ENCODE peak calls at places on chromosome 17, in seven cellular contexts. T, M, Y, H, E, U and F are unnamed samples.
A peak's percentile ranks its signal among the peaks of the same experiment; 100 is the strongest.

GRCh38 chr17:74442291-74442669 is 10.4 kb downstream of the GPRC5C start:
- DNase-seq in M (no peak), U (no peak), H (no peak), Y (no peak), T (no peak), E (no peak), F (no peak)

GRCh38 chr17:81035389-81036127 is 607 bp downstream of the BAIAP2 start:
- DNase-seq in H (peak; percentile 28), Y (no peak), U (no peak), T (no peak), M (no peak), E (no peak), F (no peak)

GRCh38 chr17:48567646-48568354 is 10.3 kb downstream of the HOXB4 start:
- DNase-seq in H (no peak), T (no peak), Y (no peak), E (no peak), U (no peak), M (no peak), F (no peak)

GRCh38 chr17:80751460-80752368 is 207.1 kb downstream of the RPTOR start:
- DNase-seq in U (no peak), E (no peak), M (no peak), T (peak; percentile 35), Y (peak; percentile 26), H (no peak), F (no peak)

GRCh38 chr17:79925242-79925957 is 86.2 kb upstream of the CBX4 start:
- DNase-seq in M (no peak), H (peak; percentile 69), Y (peak; percentile 83), T (peak; percentile 60), U (peak; percentile 92), E (no peak), F (no peak)

GRCh38 chr17:62732125-62732524 is 76.0 kb downstream of the MARCHF10 start:
- DNase-seq in T (no peak), E (no peak), Y (no peak), H (no peak), U (no peak), M (no peak), F (no peak)

GRCh38 chr17:15238064-15238463 is 27.1 kb downstream of the PMP22 start:
- DNase-seq in H (no peak), E (no peak), M (no peak), Y (no peak), T (no peak), U (no peak), F (no peak)

GRCh38 chr17:67657596-67657995 is 60.1 kb upstream of the NOL11 start:
- DNase-seq in H (no peak), T (no peak), Y (no peak), U (no peak), M (no peak), E (no peak), F (no peak)

GRCh38 chr17:40364121-40364861 is at the start of gene GJD3:
- DNase-seq in E (no peak), Y (no peak), M (no peak), U (peak; percentile 66), H (no peak), T (no peak), F (no peak)

GRCh38 chr17:1714980-1715802 is 5.0 kb upstream of the TLCD2 start:
- DNase-seq in Y (peak; percentile 84), M (peak; percentile 82), T (peak; percentile 77), E (peak; percentile 97), H (peak; percentile 97), U (peak; percentile 93), F (peak; percentile 31)

GRCh38 chr17:63446981-63447687 is 1.0 kb upstream of the CYB561 start:
- DNase-seq in H (no peak), E (no peak), U (no peak), Y (peak; percentile 59), M (peak; percentile 31), T (no peak), F (peak; percentile 35)

GRCh38 chr17:58309918-58310259 is 18.7 kb downstream of the TSPOAP1 start:
- DNase-seq in H (no peak), M (no peak), Y (no peak), T (no peak), E (peak; percentile 79), U (no peak), F (no peak)

GRCh38 chr17:1043601-1044251 is 46.8 kb downstream of the TIMM22 start:
- DNase-seq in H (peak; percentile 85), U (peak; percentile 67), Y (no peak), M (no peak), E (no peak), T (no peak), F (no peak)

GRCh38 chr17:81394377-81394747 is 895 bp upstream of the BAHCC1 start:
- DNase-seq in U (no peak), Y (no peak), E (no peak), H (no peak), M (no peak), T (no peak), F (no peak)

GRCh38 chr17:81364278-81365147 is 30.7 kb upstream of the BAHCC1 start:
- DNase-seq in H (no peak), T (no peak), U (no peak), M (no peak), E (no peak), Y (no peak), F (no peak)

GRCh38 chr17:10815318-10815717 is 11.4 kb upstream of the TMEM238L start:
- DNase-seq in E (no peak), Y (peak; percentile 82), T (no peak), H (no peak), U (no peak), M (no peak), F (no peak)

GRCh38 chr17:12522336-12522735 is 143.4 kb upstream of the MYOCD start:
- DNase-seq in U (no peak), Y (no peak), M (no peak), E (no peak), T (no peak), H (no peak), F (no peak)

GRCh38 chr17:16314189-16314588 is 39.1 kb downstream of the CENPV start:
- DNase-seq in U (no peak), H (no peak), T (no peak), Y (no peak), E (no peak), M (no peak), F (no peak)

GRCh38 chr17:6402258-6402657 is 32.7 kb downstream of the AIPL1 start:
- DNase-seq in H (no peak), Y (no peak), T (no peak), M (no peak), E (no peak), U (no peak), F (no peak)

GRCh38 chr17:20170085-20170484 is 160.9 kb downstream of the SPECC1 start:
- DNase-seq in H (no peak), T (no peak), M (no peak), U (no peak), Y (no peak), E (no peak), F (no peak)

GRCh38 chr17:55520402-55520801 is 9.2 kb upstream of the SMIM36 start:
- DNase-seq in E (no peak), H (no peak), U (no peak), T (no peak), Y (no peak), M (no peak), F (no peak)

GRCh38 chr17:74165811-74166365 is 37.6 kb upstream of the RPL38 start:
- DNase-seq in H (no peak), M (no peak), T (no peak), U (peak; percentile 31), E (no peak), Y (no peak), F (no peak)

GRCh38 chr17:83109386-83109785 is 30.0 kb downstream of the METRNL start:
- DNase-seq in T (no peak), M (no peak), U (no peak), Y (no peak), E (no peak), H (no peak), F (no peak)

GRCh38 chr17:43134774-43135453 is 9.8 kb upstream of the BRCA1 start:
- DNase-seq in Y (no peak), E (no peak), T (no peak), M (no peak), U (no peak), H (no peak), F (no peak)

GRCh38 chr17:36008998-36009665 is 7.8 kb upstream of the CCL15 start:
- DNase-seq in H (no peak), T (no peak), Y (no peak), M (no peak), U (no peak), E (no peak), F (no peak)
- H3K9me3 ChIP-seq in H (no peaks in the 10 kb centered on the region), T (peaks cover 37% of the 10 kb centered on the region), Y (peaks cover 5% of the 10 kb centered on the region), M (peaks cover 58% of the 10 kb centered on the region), U (no peaks in the 10 kb centered on the region), E (no peaks in the 10 kb centered on the region), F (no peaks in the 10 kb centered on the region)

GRCh38 chr17:26809033-26809432 is 484.9 kb upstream of the WSB1 start:
- DNase-seq in T (no peak), U (no peak), H (no peak), Y (no peak), M (no peak), E (no peak), F (no peak)
- H3K9me3 ChIP-seq in T (peaks cover 78% of the 10 kb centered on the region), U (peaks cover 33% of the 10 kb centered on the region), H (peaks cover 3% of the 10 kb centered on the region), Y (peaks cover 77% of the 10 kb centered on the region), M (peaks cover 79% of the 10 kb centered on the region), E (no peaks in the 10 kb centered on the region), F (peaks cover 4% of the 10 kb centered on the region)

GRCh38 chr17:5181509-5182305 is 10.0 kb downstream of the ZNF594 start:
- DNase-seq in Y (no peak), M (no peak), U (no peak), H (no peak), T (no peak), E (no peak), F (no peak)
- H3K9me3 ChIP-seq in Y (peaks cover 100% of the 10 kb centered on the region), M (peaks cover 100% of the 10 kb centered on the region), U (peaks cover 88% of the 10 kb centered on the region), H (peaks cover 37% of the 10 kb centered on the region), T (peaks cover 99% of the 10 kb centered on the region), E (peaks cover 42% of the 10 kb centered on the region), F (peaks cover 38% of the 10 kb centered on the region)

GRCh38 chr17:52823155-52823554 is 664.6 kb upstream of the CA10 start:
- DNase-seq in T (no peak), E (no peak), Y (no peak), U (no peak), M (no peak), H (no peak), F (no peak)

GRCh38 chr17:52827526-52827925 is 669.0 kb upstream of the CA10 start:
- DNase-seq in Y (peak; percentile 54), E (no peak), H (no peak), M (no peak), T (no peak), U (no peak), F (no peak)

GRCh38 chr17:52828621-52829020 is 670.1 kb upstream of the CA10 start:
- DNase-seq in M (no peak), T (no peak), Y (no peak), E (no peak), H (no peak), U (no peak), F (no peak)

DNA sequence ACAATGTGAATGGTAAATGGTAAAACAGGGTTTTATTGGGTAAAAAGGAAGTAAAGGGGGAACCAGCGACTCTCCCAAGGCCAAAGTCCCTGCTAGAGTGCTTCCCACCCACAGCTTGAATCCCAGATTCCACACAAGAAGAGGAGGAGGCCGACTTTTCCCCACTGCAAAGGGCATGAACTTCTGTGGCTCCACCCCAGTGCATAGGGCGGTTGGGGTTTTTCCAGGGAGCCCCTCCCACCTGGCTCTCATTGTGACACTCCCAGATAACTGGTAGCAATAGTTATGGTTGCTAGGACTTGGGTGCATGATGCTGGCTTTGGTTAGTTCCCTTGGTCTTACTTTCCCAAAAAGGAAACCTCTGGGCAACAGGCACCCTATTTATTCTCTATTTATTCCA is 666.0 kb upstream of the CA10 start:
- DNase-seq in H (no peak), Y (peak; percentile 89), E (no peak), T (no peak), M (no peak), U (no peak), F (no peak)
- H3K9me3 ChIP-seq in H (no peaks in the 10 kb centered on the region), Y (no peaks in the 10 kb centered on the region), E (no peaks in the 10 kb centered on the region), T (no peaks in the 10 kb centered on the region), M (no peaks in the 10 kb centered on the region), U (no peaks in the 10 kb centered on the region), F (no peaks in the 10 kb centered on the region)

GRCh38 chr17:26782153-26782552 is 511.8 kb upstream of the WSB1 start:
- DNase-seq in M (no peak), E (no peak), U (peak; percentile 40), T (no peak), H (no peak), Y (no peak), F (no peak)
- H3K9me3 ChIP-seq in M (peaks cover 57% of the 10 kb centered on the region), E (no peaks in the 10 kb centered on the region), U (peaks cover 32% of the 10 kb centered on the region), T (peaks cover 62% of the 10 kb centered on the region), H (peaks cover 3% of the 10 kb centered on the region), Y (peaks cover 79% of the 10 kb centered on the region), F (peaks cover 2% of the 10 kb centered on the region)